ENCODE peak calls at places on chromosomes 4 and X, in ten cellular contexts. One of them, this sample, is unnamed.

GRCh38 chr4:47160095-47160494 is 128.7 kb downstream of the GABRB1 start:
- DNase-seq in GM03348: no peak
- DNase-seq in heart right ventricle: no peak
- DNase-seq in stromal cell of bone marrow: no peak
- DNase-seq in NCI-H774: no peak
- DNase-seq in nephron progenitor cell: no peak
- DNase-seq in AG04450: no peak
- DNase-seq in CD8-positive, alpha-beta memory T cell: no peak
- DNase-seq in aorta: no peak
- DNase-seq in activated CD8-positive, alpha-beta memory T cell treated with anti-CD3 and anti-CD28 coated beads for 1 hour: no peak
- DNase-seq in this sample: no peak

GRCh38 chrX:55758033-55758432 is 40.5 kb downstream of the RRAGB start:
- DNase-seq in GM03348: no peak
- DNase-seq in heart right ventricle: no peak
- DNase-seq in stromal cell of bone marrow: no peak
- DNase-seq in NCI-H774: no peak
- DNase-seq in nephron progenitor cell: no peak
- DNase-seq in AG04450: no peak
- DNase-seq in CD8-positive, alpha-beta memory T cell: no peak
- DNase-seq in aorta: no peak
- DNase-seq in activated CD8-positive, alpha-beta memory T cell treated with anti-CD3 and anti-CD28 coated beads for 1 hour: no peak
- DNase-seq in this sample: peak

GRCh38 chr4:5890063-5890727 is 2.7 kb downstream of the CRMP1 start:
- DNase-seq in GM03348: no peak
- DNase-seq in heart right ventricle: no peak
- DNase-seq in stromal cell of bone marrow: no peak
- DNase-seq in NCI-H774: peak
- DNase-seq in nephron progenitor cell: peak
- DNase-seq in AG04450: no peak
- DNase-seq in CD8-positive, alpha-beta memory T cell: no peak
- DNase-seq in aorta: no peak
- DNase-seq in activated CD8-positive, alpha-beta memory T cell treated with anti-CD3 and anti-CD28 coated beads for 1 hour: no peak
- DNase-seq in this sample: no peak

GRCh38 chrX:140337263-140337662 is 167.6 kb downstream of the SOX3 start:
- DNase-seq in GM03348: no peak
- DNase-seq in heart right ventricle: no peak
- DNase-seq in stromal cell of bone marrow: no peak
- DNase-seq in NCI-H774: no peak
- DNase-seq in nephron progenitor cell: no peak
- DNase-seq in AG04450: no peak
- DNase-seq in CD8-positive, alpha-beta memory T cell: no peak
- DNase-seq in aorta: no peak
- DNase-seq in activated CD8-positive, alpha-beta memory T cell treated with anti-CD3 and anti-CD28 coated beads for 1 hour: no peak
- DNase-seq in this sample: no peak

GRCh38 chrX:10098235-10098819 is 58.4 kb upstream of the CLCN4 start:
- DNase-seq in GM03348: peak
- DNase-seq in heart right ventricle: no peak
- DNase-seq in stromal cell of bone marrow: no peak
- DNase-seq in NCI-H774: no peak
- DNase-seq in nephron progenitor cell: no peak
- DNase-seq in AG04450: no peak
- DNase-seq in CD8-positive, alpha-beta memory T cell: no peak
- DNase-seq in aorta: no peak
- DNase-seq in activated CD8-positive, alpha-beta memory T cell treated with anti-CD3 and anti-CD28 coated beads for 1 hour: no peak
- DNase-seq in this sample: no peak

GRCh38 chr4:53128959-53129358 is 236.9 kb downstream of the SCFD2 start:
- DNase-seq in GM03348: no peak
- DNase-seq in heart right ventricle: peak
- DNase-seq in stromal cell of bone marrow: no peak
- DNase-seq in NCI-H774: no peak
- DNase-seq in nephron progenitor cell: no peak
- DNase-seq in AG04450: no peak
- DNase-seq in CD8-positive, alpha-beta memory T cell: no peak
- DNase-seq in aorta: no peak
- DNase-seq in activated CD8-positive, alpha-beta memory T cell treated with anti-CD3 and anti-CD28 coated beads for 1 hour: no peak
- DNase-seq in this sample: no peak

GRCh38 chr4:87270144-87270543 is 49.7 kb upstream of the KLHL8 start:
- DNase-seq in GM03348: peak
- DNase-seq in heart right ventricle: no peak
- DNase-seq in stromal cell of bone marrow: peak
- DNase-seq in NCI-H774: no peak
- DNase-seq in nephron progenitor cell: no peak
- DNase-seq in AG04450: peak
- DNase-seq in CD8-positive, alpha-beta memory T cell: no peak
- DNase-seq in aorta: no peak
- DNase-seq in activated CD8-positive, alpha-beta memory T cell treated with anti-CD3 and anti-CD28 coated beads for 1 hour: no peak
- DNase-seq in this sample: peak

GRCh38 chrX:10901290-10901633 is 209.9 kb upstream of the HCCS start:
- DNase-seq in GM03348: no peak
- DNase-seq in heart right ventricle: no peak
- DNase-seq in stromal cell of bone marrow: no peak
- DNase-seq in NCI-H774: no peak
- DNase-seq in nephron progenitor cell: no peak
- DNase-seq in AG04450: no peak
- DNase-seq in CD8-positive, alpha-beta memory T cell: no peak
- DNase-seq in aorta: no peak
- DNase-seq in activated CD8-positive, alpha-beta memory T cell treated with anti-CD3 and anti-CD28 coated beads for 1 hour: no peak
- DNase-seq in this sample: no peak

GRCh38 chr4:98613453-98614075 is 44.8 kb downstream of the TSPAN5 start:
- DNase-seq in GM03348: peak
- DNase-seq in heart right ventricle: no peak
- DNase-seq in stromal cell of bone marrow: no peak
- DNase-seq in NCI-H774: no peak
- DNase-seq in nephron progenitor cell: no peak
- DNase-seq in AG04450: no peak
- DNase-seq in CD8-positive, alpha-beta memory T cell: no peak
- DNase-seq in aorta: no peak
- DNase-seq in activated CD8-positive, alpha-beta memory T cell treated with anti-CD3 and anti-CD28 coated beads for 1 hour: no peak
- DNase-seq in this sample: no peak

GRCh38 chr4:39044947-39045734 is 12.9 kb upstream of the TMEM156 start:
- DNase-seq in GM03348: peak
- DNase-seq in heart right ventricle: peak
- DNase-seq in stromal cell of bone marrow: no peak
- DNase-seq in NCI-H774: peak
- DNase-seq in nephron progenitor cell: peak
- DNase-seq in AG04450: no peak
- DNase-seq in CD8-positive, alpha-beta memory T cell: no peak
- DNase-seq in aorta: no peak
- DNase-seq in activated CD8-positive, alpha-beta memory T cell treated with anti-CD3 and anti-CD28 coated beads for 1 hour: no peak
- DNase-seq in this sample: no peak

GRCh38 chr4:11635336-11635735 is 206.6 kb upstream of the HS3ST1 start:
- DNase-seq in GM03348: no peak
- DNase-seq in heart right ventricle: no peak
- DNase-seq in stromal cell of bone marrow: no peak
- DNase-seq in NCI-H774: no peak
- DNase-seq in nephron progenitor cell: no peak
- DNase-seq in AG04450: peak
- DNase-seq in CD8-positive, alpha-beta memory T cell: no peak
- DNase-seq in aorta: no peak
- DNase-seq in activated CD8-positive, alpha-beta memory T cell treated with anti-CD3 and anti-CD28 coated beads for 1 hour: no peak
- DNase-seq in this sample: peak

GRCh38 chr4:175531405-175532091 is 280.5 kb downstream of the GPM6A start:
- DNase-seq in GM03348: peak
- DNase-seq in heart right ventricle: no peak
- DNase-seq in stromal cell of bone marrow: peak
- DNase-seq in NCI-H774: no peak
- DNase-seq in nephron progenitor cell: no peak
- DNase-seq in AG04450: peak
- DNase-seq in CD8-positive, alpha-beta memory T cell: no peak
- DNase-seq in aorta: no peak
- DNase-seq in activated CD8-positive, alpha-beta memory T cell treated with anti-CD3 and anti-CD28 coated beads for 1 hour: no peak
- DNase-seq in this sample: peak

GRCh38 chrX:28665778-28666177 is 78.5 kb downstream of the IL1RAPL1 start:
- DNase-seq in GM03348: no peak
- DNase-seq in heart right ventricle: no peak
- DNase-seq in stromal cell of bone marrow: no peak
- DNase-seq in NCI-H774: no peak
- DNase-seq in nephron progenitor cell: no peak
- DNase-seq in AG04450: no peak
- DNase-seq in CD8-positive, alpha-beta memory T cell: no peak
- DNase-seq in aorta: no peak
- DNase-seq in activated CD8-positive, alpha-beta memory T cell treated with anti-CD3 and anti-CD28 coated beads for 1 hour: no peak
- DNase-seq in this sample: no peak

GRCh38 chrX:9379697-9380551 is 84.9 kb upstream of the TBL1X start:
- DNase-seq in GM03348: peak
- DNase-seq in heart right ventricle: no peak
- DNase-seq in stromal cell of bone marrow: no peak
- DNase-seq in NCI-H774: no peak
- DNase-seq in nephron progenitor cell: no peak
- DNase-seq in AG04450: no peak
- DNase-seq in CD8-positive, alpha-beta memory T cell: no peak
- DNase-seq in aorta: no peak
- DNase-seq in activated CD8-positive, alpha-beta memory T cell treated with anti-CD3 and anti-CD28 coated beads for 1 hour: no peak
- DNase-seq in this sample: no peak

GRCh38 chr4:8704632-8705031 is 112.1 kb downstream of the CPZ start:
- DNase-seq in GM03348: no peak
- DNase-seq in heart right ventricle: no peak
- DNase-seq in stromal cell of bone marrow: no peak
- DNase-seq in NCI-H774: no peak
- DNase-seq in nephron progenitor cell: no peak
- DNase-seq in AG04450: no peak
- DNase-seq in CD8-positive, alpha-beta memory T cell: no peak
- DNase-seq in aorta: no peak
- DNase-seq in activated CD8-positive, alpha-beta memory T cell treated with anti-CD3 and anti-CD28 coated beads for 1 hour: no peak
- DNase-seq in this sample: no peak

GRCh38 chr4:83757121-83757621 is 221.3 kb downstream of the GPAT3 start:
- DNase-seq in GM03348: peak
- DNase-seq in heart right ventricle: no peak
- DNase-seq in stromal cell of bone marrow: peak
- DNase-seq in NCI-H774: no peak
- DNase-seq in nephron progenitor cell: no peak
- DNase-seq in AG04450: no peak
- DNase-seq in CD8-positive, alpha-beta memory T cell: no peak
- DNase-seq in aorta: no peak
- DNase-seq in activated CD8-positive, alpha-beta memory T cell treated with anti-CD3 and anti-CD28 coated beads for 1 hour: no peak
- DNase-seq in this sample: no peak

GRCh38 chrX:134460005-134460860 is at the start of gene HPRT1:
- DNase-seq in GM03348: peak
- DNase-seq in heart right ventricle: peak
- DNase-seq in stromal cell of bone marrow: peak
- DNase-seq in NCI-H774: peak
- DNase-seq in nephron progenitor cell: peak
- DNase-seq in AG04450: peak
- DNase-seq in CD8-positive, alpha-beta memory T cell: peak
- DNase-seq in aorta: peak
- DNase-seq in activated CD8-positive, alpha-beta memory T cell treated with anti-CD3 and anti-CD28 coated beads for 1 hour: peak
- DNase-seq in this sample: no peak

GRCh38 chr4:25888781-25889180 is 25.2 kb upstream of the SMIM20 start:
- DNase-seq in GM03348: no peak
- DNase-seq in heart right ventricle: no peak
- DNase-seq in stromal cell of bone marrow: no peak
- DNase-seq in NCI-H774: no peak
- DNase-seq in nephron progenitor cell: no peak
- DNase-seq in AG04450: no peak
- DNase-seq in CD8-positive, alpha-beta memory T cell: no peak
- DNase-seq in aorta: no peak
- DNase-seq in activated CD8-positive, alpha-beta memory T cell treated with anti-CD3 and anti-CD28 coated beads for 1 hour: no peak
- DNase-seq in this sample: no peak

GRCh38 chr4:137961051-137961438 is 281.1 kb downstream of the SLC7A11 start:
- DNase-seq in GM03348: peak
- DNase-seq in heart right ventricle: no peak
- DNase-seq in stromal cell of bone marrow: peak
- DNase-seq in NCI-H774: no peak
- DNase-seq in nephron progenitor cell: no peak
- DNase-seq in AG04450: peak
- DNase-seq in CD8-positive, alpha-beta memory T cell: no peak
- DNase-seq in aorta: peak
- DNase-seq in activated CD8-positive, alpha-beta memory T cell treated with anti-CD3 and anti-CD28 coated beads for 1 hour: no peak
- DNase-seq in this sample: peak

GRCh38 chr4:106809083-106809482 is 227.0 kb downstream of the DKK2 start:
- DNase-seq in GM03348: peak
- DNase-seq in heart right ventricle: no peak
- DNase-seq in stromal cell of bone marrow: peak
- DNase-seq in NCI-H774: no peak
- DNase-seq in nephron progenitor cell: no peak
- DNase-seq in AG04450: no peak
- DNase-seq in CD8-positive, alpha-beta memory T cell: no peak
- DNase-seq in aorta: no peak
- DNase-seq in activated CD8-positive, alpha-beta memory T cell treated with anti-CD3 and anti-CD28 coated beads for 1 hour: no peak
- DNase-seq in this sample: no peak

GRCh38 chrX:32597777-32598176 is 613.6 kb downstream of the DMD start:
- DNase-seq in GM03348: no peak
- DNase-seq in heart right ventricle: no peak
- DNase-seq in stromal cell of bone marrow: no peak
- DNase-seq in NCI-H774: no peak
- DNase-seq in nephron progenitor cell: no peak
- DNase-seq in AG04450: no peak
- DNase-seq in CD8-positive, alpha-beta memory T cell: no peak
- DNase-seq in aorta: no peak
- DNase-seq in activated CD8-positive, alpha-beta memory T cell treated with anti-CD3 and anti-CD28 coated beads for 1 hour: no peak
- DNase-seq in this sample: no peak

GRCh38 chr4:174119818-174120217 is 163.6 kb downstream of the FBXO8 start:
- DNase-seq in GM03348: no peak
- DNase-seq in heart right ventricle: no peak
- DNase-seq in stromal cell of bone marrow: no peak
- DNase-seq in NCI-H774: no peak
- DNase-seq in nephron progenitor cell: no peak
- DNase-seq in AG04450: no peak
- DNase-seq in CD8-positive, alpha-beta memory T cell: no peak
- DNase-seq in aorta: no peak
- DNase-seq in activated CD8-positive, alpha-beta memory T cell treated with anti-CD3 and anti-CD28 coated beads for 1 hour: no peak
- DNase-seq in this sample: no peak

GRCh38 chrX:12240491-12240890 is 102.2 kb downstream of the FRMPD4 start:
- DNase-seq in GM03348: no peak
- DNase-seq in heart right ventricle: no peak
- DNase-seq in stromal cell of bone marrow: no peak
- DNase-seq in NCI-H774: no peak
- DNase-seq in nephron progenitor cell: no peak
- DNase-seq in AG04450: no peak
- DNase-seq in CD8-positive, alpha-beta memory T cell: no peak
- DNase-seq in aorta: no peak
- DNase-seq in activated CD8-positive, alpha-beta memory T cell treated with anti-CD3 and anti-CD28 coated beads for 1 hour: no peak
- DNase-seq in this sample: no peak

GRCh38 chr4:97998203-97998602 is 145.1 kb downstream of the STPG2 start:
- DNase-seq in GM03348: no peak
- DNase-seq in heart right ventricle: no peak
- DNase-seq in stromal cell of bone marrow: no peak
- DNase-seq in NCI-H774: no peak
- DNase-seq in nephron progenitor cell: no peak
- DNase-seq in AG04450: no peak
- DNase-seq in CD8-positive, alpha-beta memory T cell: no peak
- DNase-seq in aorta: no peak
- DNase-seq in activated CD8-positive, alpha-beta memory T cell treated with anti-CD3 and anti-CD28 coated beads for 1 hour: no peak
- DNase-seq in this sample: no peak

GRCh38 chr4:76179398-76180318 is 31.5 kb upstream of the NUP54 start:
- DNase-seq in GM03348: peak
- DNase-seq in heart right ventricle: peak
- DNase-seq in stromal cell of bone marrow: peak
- DNase-seq in NCI-H774: peak
- DNase-seq in nephron progenitor cell: peak
- DNase-seq in AG04450: peak
- DNase-seq in CD8-positive, alpha-beta memory T cell: peak
- DNase-seq in aorta: peak
- DNase-seq in activated CD8-positive, alpha-beta memory T cell treated with anti-CD3 and anti-CD28 coated beads for 1 hour: peak
- DNase-seq in this sample: no peak

GRCh38 chr4:128384091-128384520 is 96.5 kb upstream of the PGRMC2 start:
- DNase-seq in GM03348: peak
- DNase-seq in heart right ventricle: no peak
- DNase-seq in stromal cell of bone marrow: no peak
- DNase-seq in NCI-H774: no peak
- DNase-seq in nephron progenitor cell: no peak
- DNase-seq in AG04450: no peak
- DNase-seq in CD8-positive, alpha-beta memory T cell: no peak
- DNase-seq in aorta: no peak
- DNase-seq in activated CD8-positive, alpha-beta memory T cell treated with anti-CD3 and anti-CD28 coated beads for 1 hour: no peak
- DNase-seq in this sample: no peak

GRCh38 chr4:8915201-8916200 is 43.9 kb upstream of the HMX1 start:
- DNase-seq in GM03348: peak
- DNase-seq in heart right ventricle: no peak
- DNase-seq in stromal cell of bone marrow: no peak
- DNase-seq in NCI-H774: no peak
- DNase-seq in nephron progenitor cell: no peak
- DNase-seq in AG04450: no peak
- DNase-seq in CD8-positive, alpha-beta memory T cell: no peak
- DNase-seq in aorta: peak
- DNase-seq in activated CD8-positive, alpha-beta memory T cell treated with anti-CD3 and anti-CD28 coated beads for 1 hour: no peak
- DNase-seq in this sample: no peak

GRCh38 chrX:70508296-70508911 is 63.8 kb downstream of the DLG3 start:
- DNase-seq in GM03348: no peak
- DNase-seq in heart right ventricle: no peak
- DNase-seq in stromal cell of bone marrow: no peak
- DNase-seq in NCI-H774: peak
- DNase-seq in nephron progenitor cell: no peak
- DNase-seq in AG04450: no peak
- DNase-seq in CD8-positive, alpha-beta memory T cell: no peak
- DNase-seq in aorta: no peak
- DNase-seq in activated CD8-positive, alpha-beta memory T cell treated with anti-CD3 and anti-CD28 coated beads for 1 hour: no peak
- DNase-seq in this sample: no peak